ENCODE peak calls at places on chromosome 13, in ten cellular contexts. One of them, this sample, is unnamed.

GRCh38 chr13:43767351-43767901 is 19.3 kb downstream of the ENOX1 start:
- DNase-seq in NCI-H526 treated with DMSO at 0.1 percent for 48 hours: no peak
- DNase-seq in NCI-H1417 treated with DMSO at 0.1 percent for 48 hours: no peak
- DNase-seq in ascending aorta: no peak
- DNase-seq in neural progenitor cell: no peak
- DNase-seq in MV-4-11: no peak
- DNase-seq in fibroblast of gingiva: peak
- DNase-seq in fibroblast of lung: peak
- DNase-seq in activated T-cell treated with anti-CD3 and anti-CD28 coated beads, Interleukin-2, amount 50 U/mL, for 72 hours: no peak
- DNase-seq in AG10803: peak
- DNase-seq in this sample: no peak

GRCh38 chr13:39297023-39297422 is 258.8 kb downstream of the NHLRC3 start:
- DNase-seq in NCI-H526 treated with DMSO at 0.1 percent for 48 hours: no peak
- DNase-seq in NCI-H1417 treated with DMSO at 0.1 percent for 48 hours: no peak
- DNase-seq in ascending aorta: no peak
- DNase-seq in neural progenitor cell: no peak
- DNase-seq in MV-4-11: no peak
- DNase-seq in fibroblast of gingiva: no peak
- DNase-seq in fibroblast of lung: no peak
- DNase-seq in activated T-cell treated with anti-CD3 and anti-CD28 coated beads, Interleukin-2, amount 50 U/mL, for 72 hours: no peak
- DNase-seq in AG10803: no peak
- DNase-seq in this sample: no peak

GRCh38 chr13:62611343-62611742 is 1195.7 kb upstream of the PCDH20 start:
- DNase-seq in NCI-H526 treated with DMSO at 0.1 percent for 48 hours: no peak
- DNase-seq in NCI-H1417 treated with DMSO at 0.1 percent for 48 hours: no peak
- DNase-seq in ascending aorta: no peak
- DNase-seq in neural progenitor cell: no peak
- DNase-seq in MV-4-11: no peak
- DNase-seq in fibroblast of gingiva: no peak
- DNase-seq in fibroblast of lung: no peak
- DNase-seq in activated T-cell treated with anti-CD3 and anti-CD28 coated beads, Interleukin-2, amount 50 U/mL, for 72 hours: no peak
- DNase-seq in AG10803: no peak
- DNase-seq in this sample: no peak

GRCh38 chr13:99626461-99627082 is 125.3 kb downstream of the TM9SF2 start:
- DNase-seq in NCI-H526 treated with DMSO at 0.1 percent for 48 hours: no peak
- DNase-seq in NCI-H1417 treated with DMSO at 0.1 percent for 48 hours: no peak
- DNase-seq in ascending aorta: no peak
- DNase-seq in neural progenitor cell: peak
- DNase-seq in MV-4-11: no peak
- DNase-seq in fibroblast of gingiva: peak
- DNase-seq in fibroblast of lung: peak
- DNase-seq in activated T-cell treated with anti-CD3 and anti-CD28 coated beads, Interleukin-2, amount 50 U/mL, for 72 hours: no peak
- DNase-seq in AG10803: peak
- DNase-seq in this sample: no peak

GRCh38 chr13:43054803-43055802 is 31.7 kb downstream of the DNAJC15 start:
- DNase-seq in NCI-H526 treated with DMSO at 0.1 percent for 48 hours: no peak
- DNase-seq in NCI-H1417 treated with DMSO at 0.1 percent for 48 hours: no peak
- DNase-seq in ascending aorta: no peak
- DNase-seq in neural progenitor cell: peak
- DNase-seq in MV-4-11: peak
- DNase-seq in fibroblast of gingiva: peak
- DNase-seq in fibroblast of lung: peak
- DNase-seq in activated T-cell treated with anti-CD3 and anti-CD28 coated beads, Interleukin-2, amount 50 U/mL, for 72 hours: peak
- DNase-seq in AG10803: peak
- DNase-seq in this sample: peak

GRCh38 chr13:29361716-29362115 is 233.8 kb downstream of the SLC7A1 start:
- DNase-seq in NCI-H526 treated with DMSO at 0.1 percent for 48 hours: no peak
- DNase-seq in NCI-H1417 treated with DMSO at 0.1 percent for 48 hours: no peak
- DNase-seq in ascending aorta: no peak
- DNase-seq in neural progenitor cell: no peak
- DNase-seq in MV-4-11: no peak
- DNase-seq in fibroblast of gingiva: no peak
- DNase-seq in fibroblast of lung: no peak
- DNase-seq in activated T-cell treated with anti-CD3 and anti-CD28 coated beads, Interleukin-2, amount 50 U/mL, for 72 hours: no peak
- DNase-seq in AG10803: no peak
- DNase-seq in this sample: no peak

GRCh38 chr13:93249259-93249917 is 22.8 kb downstream of the GPC6 start:
- DNase-seq in NCI-H526 treated with DMSO at 0.1 percent for 48 hours: no peak
- DNase-seq in NCI-H1417 treated with DMSO at 0.1 percent for 48 hours: no peak
- DNase-seq in ascending aorta: no peak
- DNase-seq in neural progenitor cell: no peak
- DNase-seq in MV-4-11: peak
- DNase-seq in fibroblast of gingiva: peak
- DNase-seq in fibroblast of lung: peak
- DNase-seq in activated T-cell treated with anti-CD3 and anti-CD28 coated beads, Interleukin-2, amount 50 U/mL, for 72 hours: no peak
- DNase-seq in AG10803: peak
- DNase-seq in this sample: no peak

GRCh38 chr13:67048084-67048792 is 181.9 kb downstream of the PCDH9 start:
- DNase-seq in NCI-H526 treated with DMSO at 0.1 percent for 48 hours: no peak
- DNase-seq in NCI-H1417 treated with DMSO at 0.1 percent for 48 hours: no peak
- DNase-seq in ascending aorta: no peak
- DNase-seq in neural progenitor cell: peak
- DNase-seq in MV-4-11: no peak
- DNase-seq in fibroblast of gingiva: peak
- DNase-seq in fibroblast of lung: peak
- DNase-seq in activated T-cell treated with anti-CD3 and anti-CD28 coated beads, Interleukin-2, amount 50 U/mL, for 72 hours: no peak
- DNase-seq in AG10803: peak
- DNase-seq in this sample: no peak

GRCh38 chr13:110305544-110305943 is 1.4 kb downstream of the COL4A1 start:
- DNase-seq in NCI-H526 treated with DMSO at 0.1 percent for 48 hours: no peak
- DNase-seq in NCI-H1417 treated with DMSO at 0.1 percent for 48 hours: no peak
- DNase-seq in ascending aorta: no peak
- DNase-seq in neural progenitor cell: no peak
- DNase-seq in MV-4-11: no peak
- DNase-seq in fibroblast of gingiva: no peak
- DNase-seq in fibroblast of lung: no peak
- DNase-seq in activated T-cell treated with anti-CD3 and anti-CD28 coated beads, Interleukin-2, amount 50 U/mL, for 72 hours: no peak
- DNase-seq in AG10803: no peak
- DNase-seq in this sample: no peak

GRCh38 chr13:43072394-43072793 is 49.0 kb downstream of the DNAJC15 start:
- DNase-seq in NCI-H526 treated with DMSO at 0.1 percent for 48 hours: no peak
- DNase-seq in NCI-H1417 treated with DMSO at 0.1 percent for 48 hours: no peak
- DNase-seq in ascending aorta: peak
- DNase-seq in neural progenitor cell: no peak
- DNase-seq in MV-4-11: peak
- DNase-seq in fibroblast of gingiva: peak
- DNase-seq in fibroblast of lung: peak
- DNase-seq in activated T-cell treated with anti-CD3 and anti-CD28 coated beads, Interleukin-2, amount 50 U/mL, for 72 hours: no peak
- DNase-seq in AG10803: peak
- DNase-seq in this sample: no peak

GRCh38 chr13:26760835-26761582 is 423 bp upstream of the GPR12 start:
- DNase-seq in NCI-H526 treated with DMSO at 0.1 percent for 48 hours: peak
- DNase-seq in NCI-H1417 treated with DMSO at 0.1 percent for 48 hours: no peak
- DNase-seq in ascending aorta: no peak
- DNase-seq in neural progenitor cell: peak
- DNase-seq in MV-4-11: no peak
- DNase-seq in fibroblast of gingiva: no peak
- DNase-seq in fibroblast of lung: no peak
- DNase-seq in activated T-cell treated with anti-CD3 and anti-CD28 coated beads, Interleukin-2, amount 50 U/mL, for 72 hours: no peak
- DNase-seq in AG10803: no peak
- DNase-seq in this sample: peak

GRCh38 chr13:100275746-100276145 is 186.9 kb downstream of the PCCA start:
- DNase-seq in NCI-H526 treated with DMSO at 0.1 percent for 48 hours: no peak
- DNase-seq in NCI-H1417 treated with DMSO at 0.1 percent for 48 hours: no peak
- DNase-seq in ascending aorta: no peak
- DNase-seq in neural progenitor cell: no peak
- DNase-seq in MV-4-11: no peak
- DNase-seq in fibroblast of gingiva: no peak
- DNase-seq in fibroblast of lung: no peak
- DNase-seq in activated T-cell treated with anti-CD3 and anti-CD28 coated beads, Interleukin-2, amount 50 U/mL, for 72 hours: no peak
- DNase-seq in AG10803: no peak
- DNase-seq in this sample: no peak

GRCh38 chr13:99955747-99956472 is 15.7 kb downstream of the ZIC5 start:
- DNase-seq in NCI-H526 treated with DMSO at 0.1 percent for 48 hours: no peak
- DNase-seq in NCI-H1417 treated with DMSO at 0.1 percent for 48 hours: no peak
- DNase-seq in ascending aorta: no peak
- DNase-seq in neural progenitor cell: peak
- DNase-seq in MV-4-11: no peak
- DNase-seq in fibroblast of gingiva: no peak
- DNase-seq in fibroblast of lung: no peak
- DNase-seq in activated T-cell treated with anti-CD3 and anti-CD28 coated beads, Interleukin-2, amount 50 U/mL, for 72 hours: no peak
- DNase-seq in AG10803: peak
- DNase-seq in this sample: peak

GRCh38 chr13:107669356-107669755 is 546.0 kb downstream of the LIG4 start:
- DNase-seq in NCI-H526 treated with DMSO at 0.1 percent for 48 hours: no peak
- DNase-seq in NCI-H1417 treated with DMSO at 0.1 percent for 48 hours: peak
- DNase-seq in ascending aorta: no peak
- DNase-seq in neural progenitor cell: no peak
- DNase-seq in MV-4-11: no peak
- DNase-seq in fibroblast of gingiva: peak
- DNase-seq in fibroblast of lung: no peak
- DNase-seq in activated T-cell treated with anti-CD3 and anti-CD28 coated beads, Interleukin-2, amount 50 U/mL, for 72 hours: no peak
- DNase-seq in AG10803: peak
- DNase-seq in this sample: no peak

GRCh38 chr13:30388401-30389283 is 33.7 kb upstream of the UBE2L5 start:
- DNase-seq in NCI-H526 treated with DMSO at 0.1 percent for 48 hours: no peak
- DNase-seq in NCI-H1417 treated with DMSO at 0.1 percent for 48 hours: no peak
- DNase-seq in ascending aorta: no peak
- DNase-seq in neural progenitor cell: peak
- DNase-seq in MV-4-11: peak
- DNase-seq in fibroblast of gingiva: peak
- DNase-seq in fibroblast of lung: peak
- DNase-seq in activated T-cell treated with anti-CD3 and anti-CD28 coated beads, Interleukin-2, amount 50 U/mL, for 72 hours: peak
- DNase-seq in AG10803: peak
- DNase-seq in this sample: no peak

GRCh38 chr13:80133631-80134083 is 207.3 kb downstream of the SPRY2 start:
- DNase-seq in NCI-H526 treated with DMSO at 0.1 percent for 48 hours: no peak
- DNase-seq in NCI-H1417 treated with DMSO at 0.1 percent for 48 hours: no peak
- DNase-seq in ascending aorta: no peak
- DNase-seq in neural progenitor cell: no peak
- DNase-seq in MV-4-11: no peak
- DNase-seq in fibroblast of gingiva: no peak
- DNase-seq in fibroblast of lung: no peak
- DNase-seq in activated T-cell treated with anti-CD3 and anti-CD28 coated beads, Interleukin-2, amount 50 U/mL, for 72 hours: no peak
- DNase-seq in AG10803: no peak
- DNase-seq in this sample: no peak

GRCh38 chr13:99959127-99959529 is 12.4 kb downstream of the ZIC5 start:
- DNase-seq in NCI-H526 treated with DMSO at 0.1 percent for 48 hours: no peak
- DNase-seq in NCI-H1417 treated with DMSO at 0.1 percent for 48 hours: no peak
- DNase-seq in ascending aorta: no peak
- DNase-seq in neural progenitor cell: peak
- DNase-seq in MV-4-11: no peak
- DNase-seq in fibroblast of gingiva: no peak
- DNase-seq in fibroblast of lung: no peak
- DNase-seq in activated T-cell treated with anti-CD3 and anti-CD28 coated beads, Interleukin-2, amount 50 U/mL, for 72 hours: no peak
- DNase-seq in AG10803: no peak
- DNase-seq in this sample: no peak

GRCh38 chr13:40205771-40206240 is 460.6 kb downstream of the FOXO1 start:
- DNase-seq in NCI-H526 treated with DMSO at 0.1 percent for 48 hours: no peak
- DNase-seq in NCI-H1417 treated with DMSO at 0.1 percent for 48 hours: no peak
- DNase-seq in ascending aorta: no peak
- DNase-seq in neural progenitor cell: no peak
- DNase-seq in MV-4-11: no peak
- DNase-seq in fibroblast of gingiva: no peak
- DNase-seq in fibroblast of lung: no peak
- DNase-seq in activated T-cell treated with anti-CD3 and anti-CD28 coated beads, Interleukin-2, amount 50 U/mL, for 72 hours: no peak
- DNase-seq in AG10803: no peak
- DNase-seq in this sample: no peak

GRCh38 chr13:22195726-22196125 is 524.9 kb downstream of the FGF9 start:
- DNase-seq in NCI-H526 treated with DMSO at 0.1 percent for 48 hours: no peak
- DNase-seq in NCI-H1417 treated with DMSO at 0.1 percent for 48 hours: no peak
- DNase-seq in ascending aorta: no peak
- DNase-seq in neural progenitor cell: no peak
- DNase-seq in MV-4-11: no peak
- DNase-seq in fibroblast of gingiva: no peak
- DNase-seq in fibroblast of lung: no peak
- DNase-seq in activated T-cell treated with anti-CD3 and anti-CD28 coated beads, Interleukin-2, amount 50 U/mL, for 72 hours: no peak
- DNase-seq in AG10803: no peak
- DNase-seq in this sample: no peak

GRCh38 chr13:44932171-44932849 is 57.0 kb downstream of the NUFIP1 start:
- DNase-seq in NCI-H526 treated with DMSO at 0.1 percent for 48 hours: no peak
- DNase-seq in NCI-H1417 treated with DMSO at 0.1 percent for 48 hours: no peak
- DNase-seq in ascending aorta: no peak
- DNase-seq in neural progenitor cell: no peak
- DNase-seq in MV-4-11: no peak
- DNase-seq in fibroblast of gingiva: no peak
- DNase-seq in fibroblast of lung: peak
- DNase-seq in activated T-cell treated with anti-CD3 and anti-CD28 coated beads, Interleukin-2, amount 50 U/mL, for 72 hours: no peak
- DNase-seq in AG10803: no peak
- DNase-seq in this sample: no peak

GRCh38 chr13:60454425-60454824 is 57.4 kb downstream of the TDRD3 start:
- DNase-seq in NCI-H526 treated with DMSO at 0.1 percent for 48 hours: no peak
- DNase-seq in NCI-H1417 treated with DMSO at 0.1 percent for 48 hours: no peak
- DNase-seq in ascending aorta: no peak
- DNase-seq in neural progenitor cell: no peak
- DNase-seq in MV-4-11: no peak
- DNase-seq in fibroblast of gingiva: no peak
- DNase-seq in fibroblast of lung: no peak
- DNase-seq in activated T-cell treated with anti-CD3 and anti-CD28 coated beads, Interleukin-2, amount 50 U/mL, for 72 hours: no peak
- DNase-seq in AG10803: no peak
- DNase-seq in this sample: no peak

GRCh38 chr13:62906896-62907295 is 1491.2 kb upstream of the PCDH20 start:
- DNase-seq in NCI-H526 treated with DMSO at 0.1 percent for 48 hours: no peak
- DNase-seq in NCI-H1417 treated with DMSO at 0.1 percent for 48 hours: no peak
- DNase-seq in ascending aorta: no peak
- DNase-seq in neural progenitor cell: no peak
- DNase-seq in MV-4-11: no peak
- DNase-seq in fibroblast of gingiva: no peak
- DNase-seq in fibroblast of lung: no peak
- DNase-seq in activated T-cell treated with anti-CD3 and anti-CD28 coated beads, Interleukin-2, amount 50 U/mL, for 72 hours: no peak
- DNase-seq in AG10803: no peak
- DNase-seq in this sample: no peak

GRCh38 chr13:23922005-23922932 is 25.0 kb upstream of the C1QTNF9B start:
- DNase-seq in NCI-H526 treated with DMSO at 0.1 percent for 48 hours: no peak
- DNase-seq in NCI-H1417 treated with DMSO at 0.1 percent for 48 hours: no peak
- DNase-seq in ascending aorta: no peak
- DNase-seq in neural progenitor cell: no peak
- DNase-seq in MV-4-11: peak
- DNase-seq in fibroblast of gingiva: no peak
- DNase-seq in fibroblast of lung: no peak
- DNase-seq in activated T-cell treated with anti-CD3 and anti-CD28 coated beads, Interleukin-2, amount 50 U/mL, for 72 hours: no peak
- DNase-seq in AG10803: no peak
- DNase-seq in this sample: no peak

GRCh38 chr13:104976964-104977363 is 1558.5 kb downstream of the EFNB2 start:
- DNase-seq in NCI-H526 treated with DMSO at 0.1 percent for 48 hours: no peak
- DNase-seq in NCI-H1417 treated with DMSO at 0.1 percent for 48 hours: no peak
- DNase-seq in ascending aorta: no peak
- DNase-seq in neural progenitor cell: no peak
- DNase-seq in MV-4-11: peak
- DNase-seq in fibroblast of gingiva: no peak
- DNase-seq in fibroblast of lung: no peak
- DNase-seq in activated T-cell treated with anti-CD3 and anti-CD28 coated beads, Interleukin-2, amount 50 U/mL, for 72 hours: no peak
- DNase-seq in AG10803: no peak
- DNase-seq in this sample: no peak

GRCh38 chr13:23963184-23963931 is 66.1 kb upstream of the C1QTNF9B start:
- DNase-seq in NCI-H526 treated with DMSO at 0.1 percent for 48 hours: no peak
- DNase-seq in NCI-H1417 treated with DMSO at 0.1 percent for 48 hours: no peak
- DNase-seq in ascending aorta: no peak
- DNase-seq in neural progenitor cell: no peak
- DNase-seq in MV-4-11: no peak
- DNase-seq in fibroblast of gingiva: no peak
- DNase-seq in fibroblast of lung: no peak
- DNase-seq in activated T-cell treated with anti-CD3 and anti-CD28 coated beads, Interleukin-2, amount 50 U/mL, for 72 hours: no peak
- DNase-seq in AG10803: no peak
- DNase-seq in this sample: no peak

GRCh38 chr13:52974711-52975110 is 53.9 kb upstream of the OLFM4 start:
- DNase-seq in NCI-H526 treated with DMSO at 0.1 percent for 48 hours: no peak
- DNase-seq in NCI-H1417 treated with DMSO at 0.1 percent for 48 hours: no peak
- DNase-seq in ascending aorta: no peak
- DNase-seq in neural progenitor cell: no peak
- DNase-seq in MV-4-11: no peak
- DNase-seq in fibroblast of gingiva: no peak
- DNase-seq in fibroblast of lung: no peak
- DNase-seq in activated T-cell treated with anti-CD3 and anti-CD28 coated beads, Interleukin-2, amount 50 U/mL, for 72 hours: no peak
- DNase-seq in AG10803: no peak
- DNase-seq in this sample: no peak

GRCh38 chr13:27432180-27432579 is 7.8 kb downstream of the GTF3A start:
- DNase-seq in NCI-H526 treated with DMSO at 0.1 percent for 48 hours: no peak
- DNase-seq in NCI-H1417 treated with DMSO at 0.1 percent for 48 hours: no peak
- DNase-seq in ascending aorta: no peak
- DNase-seq in neural progenitor cell: no peak
- DNase-seq in MV-4-11: no peak
- DNase-seq in fibroblast of gingiva: no peak
- DNase-seq in fibroblast of lung: no peak
- DNase-seq in activated T-cell treated with anti-CD3 and anti-CD28 coated beads, Interleukin-2, amount 50 U/mL, for 72 hours: no peak
- DNase-seq in AG10803: no peak
- DNase-seq in this sample: no peak

GRCh38 chr13:23558675-23559536 is 11.3 kb upstream of the TNFRSF19 start:
- DNase-seq in NCI-H526 treated with DMSO at 0.1 percent for 48 hours: peak
- DNase-seq in NCI-H1417 treated with DMSO at 0.1 percent for 48 hours: no peak
- DNase-seq in ascending aorta: no peak
- DNase-seq in neural progenitor cell: no peak
- DNase-seq in MV-4-11: peak
- DNase-seq in fibroblast of gingiva: peak
- DNase-seq in fibroblast of lung: peak
- DNase-seq in activated T-cell treated with anti-CD3 and anti-CD28 coated beads, Interleukin-2, amount 50 U/mL, for 72 hours: peak
- DNase-seq in AG10803: peak
- DNase-seq in this sample: no peak

This sample was measured in nephron progenitor cell.